ENCODE peak calls at places on chromosomes 2 and 18, in four cellular contexts. E is stimulated activated naive CD8-positive, alpha-beta T cell treated with anti-CD3 and anti-CD28 coated beads, Interleukin-15, amount 100 ng/mL, for 72 hours; A is stimulated activated CD4-positive, alpha-beta T cell treated with anti-CD3 and anti-CD28 coated beads, Interleukin-4, amount 100 ng/mL, for 24 hours; K is iPS-NIHi11. J is an unnamed sample.

GRCh38 chr18:75407468-75408437 is 19.8 kb downstream of the SMIM21 start:
- DNase-seq in E (no peak), A (no peak), K (peak; percentile 54), J (no peak)

GRCh38 chr2:36406296-36406695 is 50.7 kb downstream of the CRIM1 start:
- DNase-seq in K (no peak), A (no peak), E (no peak), J (no peak)

GRCh38 chr18:54444309-54444914 is 86.7 kb downstream of the C18orf54 start:
- DNase-seq in A (peak; percentile 19), E (peak; percentile 34), K (peak; percentile 63), J (peak; percentile 3)

GRCh38 chr2:101185656-101186055 is 34.5 kb upstream of the TBC1D8 start:
- DNase-seq in K (no peak), E (no peak), A (no peak), J (no peak)

GRCh38 chr18:23401400-23402347 is 51.4 kb upstream of the RIOK3 start:
- DNase-seq in A (no peak), K (peak; percentile 71), E (no peak), J (no peak)

GRCh38 chr2:161020437-161020836 is 139.8 kb upstream of the TANK start:
- DNase-seq in A (no peak), K (no peak), E (no peak), J (no peak)

GRCh38 chr18:49588971-49589370 is 27.1 kb downstream of the LIPG start:
- DNase-seq in K (no peak), E (no peak), A (no peak), J (no peak)

GRCh38 chr18:70028734-70029133 is 81.1 kb upstream of the CD226 start:
- DNase-seq in E (no peak), K (no peak), A (no peak), J (no peak)

GRCh38 chr2:96837575-96837974 is 6.2 kb downstream of the ANKRD23 start:
- DNase-seq in E (no peak), A (no peak), K (no peak), J (no peak)

GRCh38 chr2:10956006-10956790 is 44.5 kb downstream of the KCNF1 start:
- DNase-seq in A (no peak), K (no peak), E (no peak), J (no peak)

GRCh38 chr2:82340578-82341053 is 2036.1 kb upstream of the LRRTM1 start:
- DNase-seq in A (no peak), E (no peak), K (no peak), J (no peak)

GRCh38 chr2:151350579-151351195 is 6.7 kb upstream of the TNFAIP6 start:
- DNase-seq in K (no peak), E (no peak), A (no peak), J (no peak)

J was measured in stimulated activated CD8-positive, alpha-beta memory T cell treated with anti-CD3 and anti-CD28 coated beads, Interleukin-15, amount 100 ng/mL, for 48 hours.